ENCODE peak calls at places on chromosomes 3 and 15, in ten cellular contexts. N, Q, B, O, V, K, W, X, L and Y are unnamed samples. For H3K27me3, the result is how much of the 10 kb centered on the place peaks cover.

GRCh38 chr3:145219355-145220196 is 941.4 kb downstream of the PLOD2 start:
- DNase-seq in N (no peak), K (no peak), B (no peak), O (no peak), W (no peak), X (no peak), L (no peak), Q (no peak), V (no peak), Y (no peak)

GRCh38 chr3:177069514-177070329 is 127.6 kb downstream of the TBL1XR1 start:
- DNase-seq in X (no peak), N (peak), Q (no peak), O (no peak), L (no peak), W (no peak), V (no peak), K (no peak), B (no peak), Y (no peak)

GRCh38 chr3:180747805-180748361 is 68.6 kb upstream of the CCDC39 start:
- DNase-seq in X (peak), K (no peak), Q (no peak), O (no peak), V (no peak), B (no peak), N (no peak), L (no peak), W (no peak), Y (no peak)

GRCh38 chr15:39908186-39908585 is 11.9 kb downstream of the GPR176 start:
- DNase-seq in V (no peak), W (no peak), O (no peak), N (peak), Q (no peak), X (no peak), L (no peak), K (no peak), B (no peak), Y (no peak)

GRCh38 chr3:30006111-30006510 is 600.3 kb upstream of the TGFBR2 start:
- DNase-seq in W (no peak), B (no peak), N (no peak), L (no peak), O (no peak), X (no peak), K (no peak), Q (no peak), V (no peak), Y (no peak)

GRCh38 chr3:50616003-50616769 is 765 bp upstream of the MAPKAPK3 start:
- DNase-seq in K (peak), X (peak), V (peak), N (peak), L (peak), O (peak), W (peak), B (peak), Q (peak), Y (peak)

GRCh38 chr3:98972155-98972554 is 70.7 kb upstream of the DCBLD2 start:
- DNase-seq in L (no peak), B (no peak), K (no peak), X (no peak), V (no peak), O (no peak), N (peak), Q (no peak), W (no peak), Y (no peak)

GRCh38 chr3:117630885-117631284 is 921.3 kb downstream of the TUSC7 start:
- DNase-seq in B (no peak), V (no peak), L (no peak), Q (no peak), N (no peak), W (no peak), X (no peak), K (no peak), O (no peak), Y (no peak)

GRCh38 chr3:52784931-52785590 is 7.7 kb downstream of the ITIH1 start:
- DNase-seq in B (no peak), O (no peak), W (no peak), X (no peak), Q (no peak), K (no peak), L (no peak), N (no peak), V (no peak), Y (no peak)

GRCh38 chr3:46350262-46350565 is 3.7 kb upstream of the CCR2 start:
- DNase-seq in L (no peak), N (no peak), X (no peak), B (no peak), Q (no peak), K (no peak), O (no peak), W (no peak), V (no peak), Y (no peak)

GRCh38 chr15:38073278-38073930 is 139.0 kb downstream of the TMCO5A start:
- DNase-seq in Q (peak), V (no peak), L (no peak), O (no peak), W (no peak), X (peak), N (no peak), K (no peak), B (no peak), Y (peak)

GRCh38 chr3:71599416-71599815 is 15.9 kb upstream of the FOXP1 start:
- DNase-seq in Q (no peak), X (no peak), L (no peak), B (no peak), W (no peak), N (no peak), O (no peak), K (no peak), V (no peak), Y (no peak)

GRCh38 chr15:29698030-29698701 is 124.1 kb downstream of the TJP1 start:
- DNase-seq in B (no peak), N (peak), K (no peak), V (no peak), X (no peak), O (no peak), Q (no peak), W (no peak), L (no peak), Y (no peak)

GRCh38 chr3:196192036-196193001 is 18.9 kb downstream of the ZDHHC19 start:
- DNase-seq in V (no peak), B (peak), L (peak), X (no peak), K (peak), O (peak), N (no peak), Q (peak), W (no peak), Y (no peak)

GRCh38 chr15:32879980-32880379 is 162.2 kb downstream of the GREM1 start:
- DNase-seq in B (no peak), N (no peak), L (no peak), Q (no peak), X (no peak), W (no peak), K (no peak), O (no peak), V (no peak), Y (no peak)
- H3K27me3 ChIP-seq in B (under half), N (under half), L (under half), Q (under half), X (under half), W (under half), K (under half), O (under half), V (under half), Y (under half)

GRCh38 chr3:184496933-184497332 is 64.7 kb upstream of the EPHB3 start:
- DNase-seq in L (no peak), B (no peak), O (no peak), X (no peak), Q (no peak), V (no peak), K (no peak), N (no peak), W (no peak), Y (no peak)

GRCh38 chr3:184503647-184504046 is 57.9 kb upstream of the EPHB3 start:
- DNase-seq in O (no peak), X (no peak), W (no peak), N (no peak), V (no peak), Q (peak), L (no peak), B (no peak), K (no peak), Y (no peak)

GRCh38 chr3:184502123-184502667 is 59.4 kb upstream of the EPHB3 start:
- DNase-seq in Q (no peak), O (no peak), W (no peak), N (no peak), L (no peak), B (no peak), K (no peak), V (no peak), X (no peak), Y (no peak)

GRCh38 chr3:184500344-184500923 is 61.2 kb upstream of the EPHB3 start:
- DNase-seq in W (no peak), V (no peak), Q (peak), N (no peak), K (no peak), L (no peak), B (no peak), O (no peak), X (no peak), Y (no peak)

DNA sequence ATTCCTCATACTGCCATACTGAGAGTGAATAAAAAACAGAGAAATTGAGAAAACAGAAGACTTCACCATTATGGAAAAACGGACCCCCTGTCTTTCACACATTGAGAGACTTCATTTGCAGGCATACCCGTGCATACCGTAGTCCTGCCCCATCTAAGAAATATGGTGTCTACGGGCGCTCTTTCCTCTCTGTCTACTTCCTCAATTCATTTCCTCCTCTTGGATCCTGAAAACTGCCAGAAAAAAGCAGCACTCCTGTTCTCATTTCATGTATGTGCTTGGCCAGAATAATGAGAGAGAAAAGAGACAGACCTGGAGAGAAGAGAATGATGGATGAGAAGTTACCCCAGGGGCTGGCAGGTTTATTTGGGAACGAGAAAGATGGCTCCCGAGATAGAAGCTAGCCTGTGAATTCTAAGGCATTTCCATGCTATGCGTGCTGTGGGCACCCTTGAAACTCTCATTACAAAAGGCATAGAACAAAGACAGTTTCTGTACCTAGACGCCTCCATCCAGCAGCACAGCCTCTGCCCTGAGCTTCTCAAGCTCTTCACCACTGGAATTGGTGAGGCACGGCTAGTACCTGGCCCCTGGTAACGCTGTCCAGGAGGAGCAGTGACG is 62.5 kb upstream of the EPHB3 start:
- DNase-seq in K (no peak), O (no peak), N (no peak), Q (no peak), V (no peak), W (no peak), B (no peak), L (no peak), X (no peak), Y (no peak)
- H3K27me3 ChIP-seq in K (under half), O (under half), N (under half), Q (under half), V (under half), W (under half), B (under half), L (under half), X (under half), Y (under half)

DNA sequence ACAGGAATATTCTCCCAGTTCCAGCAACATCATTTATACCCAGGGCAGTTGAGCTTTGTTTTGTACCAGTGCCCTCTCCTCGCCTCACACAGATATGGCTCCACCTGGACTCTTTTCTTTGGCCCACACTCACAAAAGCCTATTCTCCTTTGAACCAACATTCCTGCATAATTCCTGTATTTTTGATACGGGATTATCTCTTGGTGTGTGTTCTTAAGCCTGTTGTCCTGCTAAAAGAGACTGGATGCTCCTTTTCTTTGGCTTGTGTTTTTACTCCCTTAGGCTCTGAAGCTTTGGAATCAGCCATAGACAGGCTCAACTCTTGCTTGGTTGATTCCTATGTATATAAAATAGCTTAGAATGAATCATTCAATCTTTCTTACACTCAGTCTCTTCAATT is 305.4 kb upstream of the SATB1 start:
- DNase-seq in V (peak), O (no peak), N (no peak), K (no peak), L (no peak), W (no peak), Q (no peak), X (no peak), B (no peak), Y (no peak)
- H3K27me3 ChIP-seq in V (under half), O (under half), N (under half), K (under half), L (under half), W (under half), Q (under half), X (under half), B (under half), Y (under half)

GRCh38 chr3:147411235-147411607 is 2.1 kb downstream of the ZIC1 start:
- DNase-seq in B (no peak), V (peak), K (no peak), O (no peak), W (no peak), N (no peak), L (no peak), X (no peak), Q (peak), Y (no peak)
- H3K27me3 ChIP-seq in B (half or more), V (under half), K (half or more), O (under half), W (under half), N (half or more), L (under half), X (half or more), Q (half or more), Y (half or more)

GRCh38 chr15:60627544-60627943 is 148.6 kb upstream of the ICE2 start:
- DNase-seq in Q (no peak), O (no peak), V (no peak), X (no peak), N (no peak), B (no peak), W (no peak), L (no peak), K (no peak), Y (no peak)
- H3K27me3 ChIP-seq in Q (under half), O (under half), V (under half), X (under half), N (under half), B (under half), W (under half), L (under half), K (under half), Y (under half)

GRCh38 chr3:43910750-43911149 is 220.0 kb downstream of the ABHD5 start:
- DNase-seq in W (no peak), N (no peak), K (no peak), O (no peak), V (no peak), Q (no peak), X (no peak), L (no peak), B (no peak), Y (no peak)

GRCh38 chr3:43913036-43913435 is 222.3 kb downstream of the ABHD5 start:
- DNase-seq in X (no peak), O (no peak), B (no peak), Q (no peak), K (no peak), L (no peak), W (no peak), V (no peak), N (no peak), Y (no peak)

GRCh38 chr3:43907508-43907858 is 216.7 kb downstream of the ABHD5 start:
- DNase-seq in B (no peak), K (no peak), O (no peak), V (no peak), W (no peak), N (no peak), Q (no peak), X (no peak), L (no peak), Y (no peak)

GRCh38 chr3:43906847-43907507 is 216.2 kb downstream of the ABHD5 start:
- DNase-seq in Q (no peak), X (no peak), W (no peak), N (no peak), L (no peak), O (no peak), B (no peak), V (no peak), K (no peak), Y (no peak)

DNA sequence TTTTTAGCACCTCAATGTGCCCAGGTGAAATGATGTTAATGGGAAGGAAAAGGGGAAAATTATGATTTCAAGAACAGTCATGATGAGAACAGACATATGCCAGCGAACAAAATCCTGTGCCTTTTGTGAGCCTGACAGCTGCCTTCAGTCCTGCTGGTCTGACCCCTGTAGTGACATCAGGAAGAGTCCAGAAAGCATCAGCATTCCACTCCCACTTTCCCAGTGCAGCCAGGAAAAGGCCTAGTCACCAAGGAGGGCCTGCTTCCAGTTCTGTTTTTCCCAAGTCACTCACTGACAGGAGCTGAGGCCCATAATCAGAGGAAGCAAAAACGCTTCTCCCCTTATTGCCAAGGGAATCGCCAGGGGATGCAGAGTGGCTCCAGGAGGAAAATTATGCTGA is 218.4 kb downstream of the ABHD5 start:
- DNase-seq in B (no peak), X (no peak), O (no peak), W (no peak), V (no peak), N (no peak), K (no peak), Q (no peak), L (no peak), Y (no peak)
- H3K27me3 ChIP-seq in B (under half), X (under half), O (under half), W (under half), V (under half), N (under half), K (under half), Q (under half), L (under half), Y (under half)

GRCh38 chr15:91117375-91117774 is 17.3 kb downstream of the SV2B start:
- DNase-seq in N (no peak), O (no peak), L (no peak), B (no peak), K (no peak), X (no peak), W (no peak), Q (no peak), V (no peak), Y (no peak)
- H3K27me3 ChIP-seq in N (under half), O (under half), L (under half), B (under half), K (under half), X (under half), W (under half), Q (under half), V (under half), Y (under half)

DNA sequence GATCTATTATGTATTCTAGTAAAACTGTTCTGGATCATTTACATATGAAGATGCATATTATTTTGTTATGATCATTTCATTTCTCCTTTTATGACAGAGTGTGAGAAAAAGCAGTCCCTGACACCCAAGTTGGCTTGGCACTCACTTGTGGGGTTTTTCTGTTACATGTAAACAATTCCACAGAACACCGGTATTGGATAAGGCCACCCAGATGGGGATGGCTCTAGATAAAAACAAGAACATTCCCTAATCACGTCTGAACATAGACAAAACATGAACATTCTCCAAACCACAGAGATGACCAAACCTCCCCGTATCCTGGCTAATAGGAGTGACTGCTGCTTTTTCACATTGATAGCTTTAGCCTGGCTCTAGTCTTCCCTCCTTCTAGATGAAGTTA is 72.1 kb upstream of the EPHB3 start:
- DNase-seq in W (no peak), O (no peak), V (no peak), K (no peak), X (no peak), N (no peak), L (no peak), B (no peak), Q (no peak), Y (no peak)
- H3K27me3 ChIP-seq in W (under half), O (under half), V (half or more), K (under half), X (half or more), N (half or more), L (under half), B (under half), Q (half or more), Y (under half)

GRCh38 chr15:36880913-36881290 is 219.4 kb downstream of the MEIS2 start:
- DNase-seq in B (no peak), O (no peak), L (no peak), K (no peak), V (no peak), X (no peak), N (no peak), Q (no peak), W (no peak), Y (no peak)
- H3K27me3 ChIP-seq in B (half or more), O (under half), L (half or more), K (half or more), V (under half), X (under half), N (half or more), Q (half or more), W (under half), Y (under half)